ENCODE peak calls at places on chromosomes 1 and 21, in nine cellular contexts. One of them, this sample, is unnamed.

GRCh38 chr21:35048706-35049617 is at the start of gene RUNX1:
- DNase-seq in fibroblast of pulmonary artery: peak
- DNase-seq in WERI-Rb-1: no peak
- DNase-seq in foreskin fibroblast: peak
- DNase-seq in ovary: no peak
- DNase-seq in epithelial cell of esophagus: peak
- DNase-seq in stomach: peak
- DNase-seq in pancreas: no peak
- DNase-seq in tibial nerve: no peak
- DNase-seq in this sample: peak

GRCh38 chr1:159406821-159407220 is 25.2 kb upstream of the OR10J4 start:
- DNase-seq in fibroblast of pulmonary artery: no peak
- DNase-seq in WERI-Rb-1: no peak
- DNase-seq in foreskin fibroblast: no peak
- DNase-seq in ovary: no peak
- DNase-seq in epithelial cell of esophagus: no peak
- DNase-seq in stomach: no peak
- DNase-seq in pancreas: no peak
- DNase-seq in tibial nerve: no peak
- DNase-seq in this sample: no peak

GRCh38 chr1:154714638-154715037 is 106.7 kb upstream of the ADAR start:
- DNase-seq in fibroblast of pulmonary artery: peak
- DNase-seq in WERI-Rb-1: peak
- DNase-seq in foreskin fibroblast: peak
- DNase-seq in ovary: no peak
- DNase-seq in epithelial cell of esophagus: peak
- DNase-seq in stomach: peak
- DNase-seq in pancreas: no peak
- DNase-seq in tibial nerve: no peak
- DNase-seq in this sample: peak

GRCh38 chr1:62235576-62235975 is 40.9 kb downstream of the L1TD1 start:
- DNase-seq in fibroblast of pulmonary artery: no peak
- DNase-seq in WERI-Rb-1: no peak
- DNase-seq in foreskin fibroblast: no peak
- DNase-seq in ovary: no peak
- DNase-seq in epithelial cell of esophagus: no peak
- DNase-seq in stomach: no peak
- DNase-seq in pancreas: no peak
- DNase-seq in tibial nerve: no peak
- DNase-seq in this sample: no peak

GRCh38 chr1:161781995-161782394 is 15.9 kb downstream of the ATF6 start:
- DNase-seq in fibroblast of pulmonary artery: peak
- DNase-seq in WERI-Rb-1: no peak
- DNase-seq in foreskin fibroblast: peak
- DNase-seq in ovary: no peak
- DNase-seq in epithelial cell of esophagus: no peak
- DNase-seq in stomach: no peak
- DNase-seq in pancreas: no peak
- DNase-seq in tibial nerve: no peak
- DNase-seq in this sample: peak

GRCh38 chr1:164673584-164674214 is 114.7 kb downstream of the PBX1 start:
- DNase-seq in fibroblast of pulmonary artery: no peak
- DNase-seq in WERI-Rb-1: peak
- DNase-seq in foreskin fibroblast: no peak
- DNase-seq in ovary: no peak
- DNase-seq in epithelial cell of esophagus: no peak
- DNase-seq in stomach: no peak
- DNase-seq in pancreas: no peak
- DNase-seq in tibial nerve: no peak
- DNase-seq in this sample: no peak

GRCh38 chr1:239755107-239755506 is 336.6 kb upstream of the FMN2 start:
- DNase-seq in fibroblast of pulmonary artery: no peak
- DNase-seq in WERI-Rb-1: no peak
- DNase-seq in foreskin fibroblast: no peak
- DNase-seq in ovary: no peak
- DNase-seq in epithelial cell of esophagus: no peak
- DNase-seq in stomach: no peak
- DNase-seq in pancreas: no peak
- DNase-seq in tibial nerve: no peak
- DNase-seq in this sample: no peak

GRCh38 chr1:207218512-207219352 is 102.7 kb upstream of the CD55 start:
- DNase-seq in fibroblast of pulmonary artery: no peak
- DNase-seq in WERI-Rb-1: no peak
- DNase-seq in foreskin fibroblast: no peak
- DNase-seq in ovary: no peak
- DNase-seq in epithelial cell of esophagus: peak
- DNase-seq in stomach: peak
- DNase-seq in pancreas: no peak
- DNase-seq in tibial nerve: no peak
- DNase-seq in this sample: peak

GRCh38 chr1:89844236-89844807 is 23.5 kb downstream of the LRRC8D start:
- DNase-seq in fibroblast of pulmonary artery: no peak
- DNase-seq in WERI-Rb-1: no peak
- DNase-seq in foreskin fibroblast: peak
- DNase-seq in ovary: no peak
- DNase-seq in epithelial cell of esophagus: peak
- DNase-seq in stomach: no peak
- DNase-seq in pancreas: no peak
- DNase-seq in tibial nerve: no peak
- DNase-seq in this sample: no peak

GRCh38 chr1:13701274-13701650 is 1.3 kb downstream of the PRDM2 start:
- DNase-seq in fibroblast of pulmonary artery: no peak
- DNase-seq in WERI-Rb-1: no peak
- DNase-seq in foreskin fibroblast: no peak
- DNase-seq in ovary: no peak
- DNase-seq in epithelial cell of esophagus: no peak
- DNase-seq in stomach: no peak
- DNase-seq in pancreas: no peak
- DNase-seq in tibial nerve: no peak
- DNase-seq in this sample: no peak

GRCh38 chr1:205510308-205510950 is 6.0 kb downstream of the CDK18 start:
- DNase-seq in fibroblast of pulmonary artery: no peak
- DNase-seq in WERI-Rb-1: no peak
- DNase-seq in foreskin fibroblast: no peak
- DNase-seq in ovary: no peak
- DNase-seq in epithelial cell of esophagus: no peak
- DNase-seq in stomach: peak
- DNase-seq in pancreas: no peak
- DNase-seq in tibial nerve: no peak
- DNase-seq in this sample: no peak

GRCh38 chr21:27291006-27291405 is 324.1 kb upstream of the ADAMTS5 start:
- DNase-seq in fibroblast of pulmonary artery: no peak
- DNase-seq in WERI-Rb-1: no peak
- DNase-seq in foreskin fibroblast: no peak
- DNase-seq in ovary: no peak
- DNase-seq in epithelial cell of esophagus: peak
- DNase-seq in stomach: no peak
- DNase-seq in pancreas: no peak
- DNase-seq in tibial nerve: no peak
- DNase-seq in this sample: peak

DNA sequence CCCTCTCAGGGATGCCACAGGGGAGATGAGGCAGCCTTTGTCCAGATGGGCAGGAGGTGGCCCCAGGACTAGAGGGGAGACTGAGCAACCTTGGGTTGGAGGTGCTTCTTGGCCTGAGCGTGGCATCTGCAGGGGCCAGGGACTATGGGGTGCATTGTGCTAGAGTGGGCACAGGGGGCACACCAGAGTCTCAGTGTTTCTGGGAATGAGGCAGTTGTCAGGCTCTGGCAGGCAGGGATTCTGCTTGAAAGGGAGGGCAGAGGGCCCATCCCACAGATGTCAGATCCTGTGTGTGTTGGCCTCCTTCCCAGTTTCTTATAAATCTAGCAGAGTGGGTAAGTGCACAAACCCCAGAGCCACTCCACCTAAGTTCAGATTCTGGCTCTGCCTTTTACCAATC is 13.7 kb downstream of the LGR6 start:
- DNase-seq in fibroblast of pulmonary artery: peak
- DNase-seq in WERI-Rb-1: no peak
- DNase-seq in foreskin fibroblast: peak
- DNase-seq in ovary: no peak
- DNase-seq in epithelial cell of esophagus: peak
- DNase-seq in stomach: no peak
- DNase-seq in pancreas: no peak
- DNase-seq in tibial nerve: no peak
- DNase-seq in this sample: peak
- TF ChIP-seq CTCF in fibroblast of pulmonary artery: peak
- TF ChIP-seq CTCF in WERI-Rb-1: peak
- TF ChIP-seq CTCF in foreskin fibroblast: no peak
- TF ChIP-seq CTCF in ovary: no peak
- TF ChIP-seq CTCF in epithelial cell of esophagus: no peak
- TF ChIP-seq CTCF in stomach: no peak
- TF ChIP-seq CTCF in pancreas: no peak
- TF ChIP-seq CTCF in tibial nerve: no peak
- TF ChIP-seq CTCF in this sample: no peak

GRCh38 chr1:230499496-230499895 is 73.4 kb upstream of the PGBD5 start:
- DNase-seq in fibroblast of pulmonary artery: no peak
- DNase-seq in WERI-Rb-1: no peak
- DNase-seq in foreskin fibroblast: no peak
- DNase-seq in ovary: no peak
- DNase-seq in epithelial cell of esophagus: no peak
- DNase-seq in stomach: no peak
- DNase-seq in pancreas: no peak
- DNase-seq in tibial nerve: no peak
- DNase-seq in this sample: no peak
- H3K4me3 ChIP-seq in fibroblast of pulmonary artery: no peak
- H3K4me3 ChIP-seq in WERI-Rb-1: no peak
- H3K4me3 ChIP-seq in foreskin fibroblast: no peak
- H3K4me3 ChIP-seq in ovary: no peak
- H3K4me3 ChIP-seq in epithelial cell of esophagus: no peak
- H3K4me3 ChIP-seq in stomach: no peak
- H3K4me3 ChIP-seq in pancreas: no peak
- H3K4me3 ChIP-seq in tibial nerve: no peak
- H3K4me3 ChIP-seq in this sample: no peak

GRCh38 chr1:28778021-28778420 is 33.9 kb upstream of the OPRD1 start:
- DNase-seq in fibroblast of pulmonary artery: no peak
- DNase-seq in WERI-Rb-1: no peak
- DNase-seq in foreskin fibroblast: no peak
- DNase-seq in ovary: no peak
- DNase-seq in epithelial cell of esophagus: no peak
- DNase-seq in stomach: no peak
- DNase-seq in pancreas: no peak
- DNase-seq in tibial nerve: no peak
- DNase-seq in this sample: no peak

GRCh38 chr1:28781305-28781704 is 30.7 kb upstream of the OPRD1 start:
- DNase-seq in fibroblast of pulmonary artery: no peak
- DNase-seq in WERI-Rb-1: no peak
- DNase-seq in foreskin fibroblast: no peak
- DNase-seq in ovary: no peak
- DNase-seq in epithelial cell of esophagus: no peak
- DNase-seq in stomach: no peak
- DNase-seq in pancreas: no peak
- DNase-seq in tibial nerve: no peak
- DNase-seq in this sample: no peak

GRCh38 chr1:28779751-28780150 is 32.2 kb upstream of the OPRD1 start:
- DNase-seq in fibroblast of pulmonary artery: no peak
- DNase-seq in WERI-Rb-1: no peak
- DNase-seq in foreskin fibroblast: no peak
- DNase-seq in ovary: no peak
- DNase-seq in epithelial cell of esophagus: no peak
- DNase-seq in stomach: no peak
- DNase-seq in pancreas: no peak
- DNase-seq in tibial nerve: no peak
- DNase-seq in this sample: no peak

GRCh38 chr1:28782011-28782410 is 30.0 kb upstream of the OPRD1 start:
- DNase-seq in fibroblast of pulmonary artery: no peak
- DNase-seq in WERI-Rb-1: no peak
- DNase-seq in foreskin fibroblast: peak
- DNase-seq in ovary: no peak
- DNase-seq in epithelial cell of esophagus: no peak
- DNase-seq in stomach: no peak
- DNase-seq in pancreas: no peak
- DNase-seq in tibial nerve: no peak
- DNase-seq in this sample: no peak

GRCh38 chr1:28783363-28783762 is 28.6 kb upstream of the OPRD1 start:
- DNase-seq in fibroblast of pulmonary artery: no peak
- DNase-seq in WERI-Rb-1: no peak
- DNase-seq in foreskin fibroblast: no peak
- DNase-seq in ovary: no peak
- DNase-seq in epithelial cell of esophagus: no peak
- DNase-seq in stomach: no peak
- DNase-seq in pancreas: no peak
- DNase-seq in tibial nerve: no peak
- DNase-seq in this sample: no peak
- TF ChIP-seq CTCF in fibroblast of pulmonary artery: no peak
- TF ChIP-seq CTCF in WERI-Rb-1: no peak
- TF ChIP-seq CTCF in foreskin fibroblast: no peak
- TF ChIP-seq CTCF in ovary: no peak
- TF ChIP-seq CTCF in epithelial cell of esophagus: no peak
- TF ChIP-seq CTCF in stomach: no peak
- TF ChIP-seq CTCF in pancreas: no peak
- TF ChIP-seq CTCF in tibial nerve: no peak
- TF ChIP-seq CTCF in this sample: no peak

GRCh38 chr1:28087614-28088167 is 719 bp downstream of the EYA3 start:
- DNase-seq in fibroblast of pulmonary artery: peak
- DNase-seq in WERI-Rb-1: peak
- DNase-seq in foreskin fibroblast: peak
- DNase-seq in ovary: no peak
- DNase-seq in epithelial cell of esophagus: peak
- DNase-seq in stomach: no peak
- DNase-seq in pancreas: no peak
- DNase-seq in tibial nerve: no peak
- DNase-seq in this sample: peak

GRCh38 chr1:28088168-28088961 is at the start of gene EYA3:
- DNase-seq in fibroblast of pulmonary artery: peak
- DNase-seq in WERI-Rb-1: peak
- DNase-seq in foreskin fibroblast: peak
- DNase-seq in ovary: peak
- DNase-seq in epithelial cell of esophagus: peak
- DNase-seq in stomach: peak
- DNase-seq in pancreas: peak
- DNase-seq in tibial nerve: peak
- DNase-seq in this sample: peak

GRCh38 chr1:28085129-28085528 is 3.3 kb downstream of the EYA3 start:
- DNase-seq in fibroblast of pulmonary artery: no peak
- DNase-seq in WERI-Rb-1: no peak
- DNase-seq in foreskin fibroblast: no peak
- DNase-seq in ovary: no peak
- DNase-seq in epithelial cell of esophagus: no peak
- DNase-seq in stomach: no peak
- DNase-seq in pancreas: no peak
- DNase-seq in tibial nerve: no peak
- DNase-seq in this sample: no peak

GRCh38 chr1:28091043-28091781 is 2.8 kb upstream of the EYA3 start:
- DNase-seq in fibroblast of pulmonary artery: peak
- DNase-seq in WERI-Rb-1: peak
- DNase-seq in foreskin fibroblast: peak
- DNase-seq in ovary: no peak
- DNase-seq in epithelial cell of esophagus: peak
- DNase-seq in stomach: peak
- DNase-seq in pancreas: peak
- DNase-seq in tibial nerve: peak
- DNase-seq in this sample: peak

DNA sequence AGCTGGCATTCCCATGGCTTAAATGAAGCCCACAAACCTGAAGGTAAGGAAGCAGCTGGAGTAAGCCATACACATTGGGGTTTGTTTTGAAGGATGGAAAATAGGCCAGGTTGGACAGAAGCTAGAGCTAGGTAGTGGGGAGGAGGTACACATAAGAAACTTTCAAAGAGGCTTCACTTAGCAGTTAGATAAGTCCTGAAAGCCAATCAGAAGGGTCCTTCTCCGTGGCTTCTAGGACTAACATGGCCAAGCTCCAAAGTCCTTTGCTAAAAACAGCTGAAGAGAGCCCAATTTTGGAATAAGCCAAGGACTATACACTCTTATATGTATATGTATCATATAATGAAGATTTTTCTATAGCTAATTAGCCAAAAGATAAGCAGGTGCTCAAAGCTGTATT is 1.8 kb downstream of the EYA3 start:
- DNase-seq in fibroblast of pulmonary artery: no peak
- DNase-seq in WERI-Rb-1: no peak
- DNase-seq in foreskin fibroblast: no peak
- DNase-seq in ovary: no peak
- DNase-seq in epithelial cell of esophagus: no peak
- DNase-seq in stomach: no peak
- DNase-seq in pancreas: no peak
- DNase-seq in tibial nerve: no peak
- DNase-seq in this sample: no peak
- H3K4me3 ChIP-seq in fibroblast of pulmonary artery: peak
- H3K4me3 ChIP-seq in WERI-Rb-1: no peak
- H3K4me3 ChIP-seq in foreskin fibroblast: no peak
- H3K4me3 ChIP-seq in ovary: no peak
- H3K4me3 ChIP-seq in epithelial cell of esophagus: no peak
- H3K4me3 ChIP-seq in stomach: no peak
- H3K4me3 ChIP-seq in pancreas: no peak
- H3K4me3 ChIP-seq in tibial nerve: no peak
- H3K4me3 ChIP-seq in this sample: no peak